ENCODE peak calls at places on chromosomes 6 and 20, in eight cellular contexts. O is prostate gland, C is K562, F is thyroid gland, P is uterus, M is ovary, S is heart left ventricle, E is HCT116. R is an unnamed sample.
A peak's percentile ranks its signal among the peaks of the same experiment; 100 is the strongest.

GRCh38 chr6:107114872-107115694 is at the start of gene BEND3:
- DNase-seq in O (peak; percentile 9), C (peak; percentile 67), F (peak; percentile 44), P (peak; percentile 41), M (peak; percentile 35), S (peak; percentile 71), E (no peak), R (no peak)

GRCh38 chr6:33683051-33683571 is 28.4 kb downstream of the UQCC2 start:
- DNase-seq in O (no peak), C (no peak), F (no peak), P (no peak), M (no peak), S (no peak), E (no peak), R (no peak)

GRCh38 chr6:40098774-40099173 is 164.5 kb upstream of the MOCS1 start:
- DNase-seq in O (no peak), C (peak; percentile 27), F (no peak), P (no peak), M (no peak), S (no peak), E (no peak), R (no peak)

GRCh38 chr20:50913976-50914375 is 17.3 kb downstream of the ADNP start:
- DNase-seq in O (no peak), C (peak; percentile 72), F (no peak), P (no peak), M (no peak), S (no peak), E (no peak), R (no peak)

GRCh38 chr6:7675353-7675945 is 50.5 kb upstream of the BMP6 start:
- DNase-seq in O (no peak), C (peak; percentile 64), F (no peak), P (no peak), M (no peak), S (no peak), E (no peak), R (no peak)

GRCh38 chr6:107032051-107032450 is 4.1 kb downstream of the MTRES1 start:
- DNase-seq in O (no peak), C (no peak), F (no peak), P (no peak), M (no peak), S (no peak), E (no peak), R (no peak)

GRCh38 chr20:32945710-32946221 is 58.5 kb downstream of the SUN5 start:
- DNase-seq in O (no peak), C (peak; percentile 14), F (no peak), P (no peak), M (no peak), S (no peak), E (peak; percentile 21), R (no peak)

GRCh38 chr6:132205946-132206345 is 195.3 kb downstream of the MOXD1 start:
- DNase-seq in O (no peak), C (no peak), F (no peak), P (no peak), M (no peak), S (no peak), E (no peak), R (no peak)

GRCh38 chr6:27146706-27147507 is 100.6 kb upstream of the PRSS16 start:
- DNase-seq in O (peak; percentile 93), C (peak; percentile 99), F (peak; percentile 76), P (peak; percentile 78), M (peak; percentile 69), S (peak; percentile 84), E (peak; percentile 99), R (peak; percentile 88)

GRCh38 chr6:27148404-27148795 is 99.1 kb upstream of the PRSS16 start:
- DNase-seq in O (no peak), C (no peak), F (no peak), P (no peak), M (no peak), S (no peak), E (no peak), R (no peak)

GRCh38 chr6:27144740-27145079 is 102.8 kb upstream of the PRSS16 start:
- DNase-seq in O (no peak), C (peak; percentile 65), F (no peak), P (no peak), M (no peak), S (no peak), E (no peak), R (no peak)

GRCh38 chr6:27143474-27144026 is 104.0 kb upstream of the PRSS16 start:
- DNase-seq in O (no peak), C (peak; percentile 43), F (no peak), P (no peak), M (no peak), S (no peak), E (no peak), R (no peak)

GRCh38 chr6:27145731-27146455 is 101.6 kb upstream of the PRSS16 start:
- DNase-seq in O (peak; percentile 83), C (peak; percentile 92), F (peak; percentile 80), P (peak; percentile 72), M (peak; percentile 69), S (peak; percentile 66), E (peak; percentile 90), R (peak; percentile 90)
- TF ChIP-seq POLR2A in O (no peak), C (peak; percentile 79), F (peak; percentile 73), P (peak; percentile 46), M (peak; percentile 59), S (no peak), E (peak; percentile 99), R (peak; percentile 13)

GRCh38 chr20:59032713-59033059 is 551 bp upstream of the ATP5F1E start:
- DNase-seq in O (no peak), C (no peak), F (no peak), P (no peak), M (no peak), S (no peak), E (peak; percentile 21), R (no peak)
- H3K4me1 ChIP-seq in O (peaks cover 7% of the 10 kb centered on the region), C (peaks cover 18% of the 10 kb centered on the region), F (peaks cover 29% of the 10 kb centered on the region), P (no peaks in the 10 kb centered on the region), M (peaks cover 6% of the 10 kb centered on the region), S (peaks cover 43% of the 10 kb centered on the region), E (peaks cover 25% of the 10 kb centered on the region), R (peaks cover 41% of the 10 kb centered on the region)

GRCh38 chr6:1235825-1236224 is 76.1 kb upstream of the FOXQ1 start:
- DNase-seq in O (no peak), C (no peak), F (no peak), P (no peak), M (no peak), S (no peak), E (no peak), R (no peak)

GRCh38 chr6:1239805-1240204 is 72.1 kb upstream of the FOXQ1 start:
- DNase-seq in O (no peak), C (no peak), F (no peak), P (no peak), M (no peak), S (no peak), E (no peak), R (no peak)

GRCh38 chr6:1237636-1238035 is 74.3 kb upstream of the FOXQ1 start:
- DNase-seq in O (no peak), C (no peak), F (no peak), P (no peak), M (no peak), S (no peak), E (no peak), R (no peak)

GRCh38 chr6:1240766-1241165 is 71.1 kb upstream of the FOXQ1 start:
- DNase-seq in O (no peak), C (no peak), F (no peak), P (no peak), M (no peak), S (no peak), E (no peak), R (no peak)

GRCh38 chr6:1238040-1238439 is 73.9 kb upstream of the FOXQ1 start:
- DNase-seq in O (no peak), C (no peak), F (no peak), P (no peak), M (no peak), S (no peak), E (no peak), R (no peak)
- H3K27me3 ChIP-seq in O (no peaks in the 10 kb centered on the region), C (peaks cover 49% of the 10 kb centered on the region), F (no peaks in the 10 kb centered on the region), P (no peaks in the 10 kb centered on the region), M (no peaks in the 10 kb centered on the region), S (no peaks in the 10 kb centered on the region), E (no peaks in the 10 kb centered on the region), R (peaks cover 3% of the 10 kb centered on the region)

DNA sequence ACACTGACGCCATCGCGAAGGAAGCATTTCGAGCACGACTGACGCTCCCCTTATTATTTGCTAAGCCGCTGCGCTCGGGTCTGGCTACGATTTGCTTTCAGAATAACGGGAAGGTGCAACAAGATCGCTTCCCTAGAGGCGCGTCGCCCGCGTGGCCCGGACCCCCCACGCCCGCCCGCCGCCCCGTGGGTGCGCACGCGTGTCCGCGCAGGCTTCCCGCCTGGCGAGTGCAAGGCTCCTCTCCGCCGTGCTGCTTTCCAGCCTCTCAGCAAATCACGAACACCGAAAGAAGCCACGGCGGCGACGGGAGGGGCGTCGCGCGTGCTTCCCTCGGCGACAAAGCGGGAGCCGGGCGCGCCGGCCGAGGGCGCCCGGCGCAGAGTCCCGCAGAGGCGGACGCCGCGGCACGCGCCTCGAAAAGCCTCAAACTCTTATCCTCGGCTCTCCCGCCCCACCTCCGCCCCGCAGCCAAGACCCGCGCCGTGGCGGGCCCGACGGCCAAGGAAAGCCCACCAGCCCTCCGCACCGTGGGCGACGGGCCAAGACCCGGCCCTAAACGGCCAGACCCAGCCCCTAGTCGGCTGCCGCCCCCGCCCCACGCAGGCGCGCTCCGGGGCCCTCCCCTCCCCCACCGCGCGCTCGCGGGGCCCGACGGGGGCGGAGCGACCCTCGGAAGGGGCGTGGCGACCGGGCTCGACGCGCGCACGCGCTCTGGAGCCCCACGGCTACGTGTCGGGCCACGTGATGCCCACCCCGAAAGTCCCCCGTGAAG is 987 bp upstream of the QKI start:
- DNase-seq in O (peak; percentile 84), C (peak; percentile 92), F (peak; percentile 84), P (peak; percentile 92), M (peak; percentile 88), S (peak; percentile 95), E (peak; percentile 29), R (peak; percentile 90)
- TF ChIP-seq POLR2A in O (peak; percentile 72), C (peak; percentile 79), F (peak; percentile 84), P (peak; percentile 88), M (peak; percentile 78), S (peak; percentile 83), E (no peak), R (peak; percentile 72)

GRCh38 chr20:57695940-57696339 is 13.9 kb downstream of the PMEPA1 start:
- DNase-seq in O (no peak), C (no peak), F (no peak), P (no peak), M (no peak), S (no peak), E (no peak), R (no peak)
- H3K4me1 ChIP-seq in O (peaks cover 60% of the 10 kb centered on the region), C (no peaks in the 10 kb centered on the region), F (peaks cover 4% of the 10 kb centered on the region), P (no peaks in the 10 kb centered on the region), M (peaks cover 11% of the 10 kb centered on the region), S (peaks cover 50% of the 10 kb centered on the region), E (peaks cover 64% of the 10 kb centered on the region), R (peaks cover 56% of the 10 kb centered on the region)

R was measured in suprapubic skin.